ENCODE peak calls at places on chromosome 12, in four cellular contexts. M is NCI-H1436, P is NCI-H2081, O is ovary. G is an unnamed sample.

GRCh38 chr12:132881853-132882252 is 5.6 kb downstream of the CHFR start:
- DNase-seq in M (no peak), P (no peak), O (no peak), G (no peak)

GRCh38 chr12:128940974-128941373 is 87.7 kb downstream of the GLT1D1 start:
- DNase-seq in M (no peak), P (no peak), O (no peak), G (peak)

GRCh38 chr12:111405856-111406473 is at the start of gene SH2B3:
- DNase-seq in M (peak), P (peak), O (peak), G (no peak)

GRCh38 chr12:105109465-105110212 is 2.1 kb downstream of the WASHC4 start:
- DNase-seq in M (no peak), P (no peak), O (no peak), G (no peak)

GRCh38 chr12:56978397-56979138 is 21.2 kb upstream of the RDH16 start:
- DNase-seq in M (no peak), P (no peak), O (no peak), G (no peak)

GRCh38 chr12:105862163-105862821 is 276.5 kb downstream of the NUAK1 start:
- DNase-seq in M (no peak), P (no peak), O (no peak), G (no peak)

GRCh38 chr12:101230547-101230946 is 20.5 kb upstream of the SLC5A8 start:
- DNase-seq in M (no peak), P (no peak), O (no peak), G (no peak)

GRCh38 chr12:75694891-75695290 is 183.5 kb upstream of the KRR1 start:
- DNase-seq in M (no peak), P (no peak), O (no peak), G (no peak)

GRCh38 chr12:48768147-48768546 is 20.7 kb downstream of the ADCY6 start:
- DNase-seq in M (no peak), P (no peak), O (no peak), G (no peak)

GRCh38 chr12:124005736-124006581 is 32.9 kb downstream of the ZNF664 start:
- DNase-seq in M (no peak), P (no peak), O (no peak), G (no peak)

GRCh38 chr12:28180791-28181190 is 9.5 kb upstream of the CCDC91 start:
- DNase-seq in M (no peak), P (no peak), O (no peak), G (no peak)

GRCh38 chr12:45583011-45583657 is 146.4 kb upstream of the ARID2 start:
- DNase-seq in M (no peak), P (no peak), O (no peak), G (no peak)

GRCh38 chr12:108235231-108235959 is 103.7 kb downstream of the CMKLR1 start:
- DNase-seq in M (no peak), P (no peak), O (no peak), G (no peak)

GRCh38 chr12:51009038-51009437 is 17.1 kb downstream of the SLC11A2 start:
- DNase-seq in M (no peak), P (no peak), O (no peak), G (no peak)

GRCh38 chr12:27272375-27273028 is 28.4 kb downstream of the STK38L start:
- DNase-seq in M (no peak), P (no peak), O (no peak), G (peak)

GRCh38 chr12:92827836-92828431 is 101.2 kb downstream of the EEA1 start:
- DNase-seq in M (peak), P (no peak), O (no peak), G (no peak)

GRCh38 chr12:52155048-52155868 is 36.6 kb downstream of the KRT80 start:
- DNase-seq in M (no peak), P (no peak), O (no peak), G (no peak)

GRCh38 chr12:30823140-30823669 is 68.5 kb upstream of the CAPRIN2 start:
- DNase-seq in M (no peak), P (no peak), O (peak), G (no peak)

GRCh38 chr12:58419182-58419760 is 477.9 kb downstream of the ATP23 start:
- DNase-seq in M (no peak), P (no peak), O (no peak), G (no peak)

GRCh38 chr12:1583421-1584078 is 10.8 kb downstream of the FBXL14 start:
- DNase-seq in M (peak), P (peak), O (peak), G (peak)

GRCh38 chr12:24463392-24463791 is 485.5 kb downstream of the BCAT1 start:
- DNase-seq in M (no peak), P (no peak), O (no peak), G (no peak)

GRCh38 chr12:44812062-44812461 is 64.1 kb downstream of the NELL2 start:
- DNase-seq in M (no peak), P (no peak), O (no peak), G (no peak)

GRCh38 chr12:89353188-89353822 is 1.0 kb upstream of the DUSP6 start:
- DNase-seq in M (peak), P (peak), O (peak), G (no peak)

G was measured in NCI-H2107.